ENCODE peak calls at places on chromosome 7, in five cellular contexts. One of them, this sample, is unnamed.

GRCh38 chr7:27661776-27662489 is 750 bp downstream of the HIBADH start:
- DNase-seq in HepG2: peak
- DNase-seq in astrocyte of the spinal cord: peak
- DNase-seq in fibroblast of lung: peak
- DNase-seq in right cardiac atrium: peak
- DNase-seq in this sample: peak

GRCh38 chr7:114988755-114989154 is 66.9 kb downstream of the MDFIC start:
- DNase-seq in HepG2: no peak
- DNase-seq in astrocyte of the spinal cord: peak
- DNase-seq in fibroblast of lung: peak
- DNase-seq in right cardiac atrium: peak
- DNase-seq in this sample: peak

GRCh38 chr7:84941291-84941690 is 245.6 kb downstream of the SEMA3D start:
- DNase-seq in HepG2: no peak
- DNase-seq in astrocyte of the spinal cord: no peak
- DNase-seq in fibroblast of lung: peak
- DNase-seq in right cardiac atrium: no peak
- DNase-seq in this sample: no peak

GRCh38 chr7:4006687-4007086 is 675.4 kb upstream of the FOXK1 start:
- DNase-seq in HepG2: peak
- DNase-seq in astrocyte of the spinal cord: peak
- DNase-seq in fibroblast of lung: no peak
- DNase-seq in right cardiac atrium: no peak
- DNase-seq in this sample: no peak

GRCh38 chr7:7051221-7051877 is 131.0 kb upstream of the C1GALT1 start:
- DNase-seq in HepG2: no peak
- DNase-seq in astrocyte of the spinal cord: no peak
- DNase-seq in fibroblast of lung: no peak
- DNase-seq in right cardiac atrium: no peak
- DNase-seq in this sample: no peak

GRCh38 chr7:111474723-111475418 is 87.4 kb downstream of the IMMP2L start:
- DNase-seq in HepG2: no peak
- DNase-seq in astrocyte of the spinal cord: no peak
- DNase-seq in fibroblast of lung: no peak
- DNase-seq in right cardiac atrium: no peak
- DNase-seq in this sample: no peak

GRCh38 chr7:112188257-112188656 is 17.9 kb downstream of the DOCK4 start:
- DNase-seq in HepG2: no peak
- DNase-seq in astrocyte of the spinal cord: no peak
- DNase-seq in fibroblast of lung: no peak
- DNase-seq in right cardiac atrium: no peak
- DNase-seq in this sample: no peak

GRCh38 chr7:142568430-142569097 is 180.7 kb upstream of the PRSS1 start:
- DNase-seq in HepG2: no peak
- DNase-seq in astrocyte of the spinal cord: peak
- DNase-seq in fibroblast of lung: peak
- DNase-seq in right cardiac atrium: no peak
- DNase-seq in this sample: no peak

GRCh38 chr7:93799750-93800357 is 90.7 kb downstream of the TFPI2 start:
- DNase-seq in HepG2: no peak
- DNase-seq in astrocyte of the spinal cord: peak
- DNase-seq in fibroblast of lung: peak
- DNase-seq in right cardiac atrium: no peak
- DNase-seq in this sample: no peak

GRCh38 chr7:106151459-106152312 is 39.6 kb upstream of the SYPL1 start:
- DNase-seq in HepG2: no peak
- DNase-seq in astrocyte of the spinal cord: no peak
- DNase-seq in fibroblast of lung: no peak
- DNase-seq in right cardiac atrium: no peak
- DNase-seq in this sample: no peak

GRCh38 chr7:130891254-130892094 is 157.5 kb upstream of the KLF14 start:
- DNase-seq in HepG2: no peak
- DNase-seq in astrocyte of the spinal cord: peak
- DNase-seq in fibroblast of lung: peak
- DNase-seq in right cardiac atrium: peak
- DNase-seq in this sample: peak

GRCh38 chr7:119964640-119965542 is 308.1 kb upstream of the KCND2 start:
- DNase-seq in HepG2: no peak
- DNase-seq in astrocyte of the spinal cord: peak
- DNase-seq in fibroblast of lung: peak
- DNase-seq in right cardiac atrium: no peak
- DNase-seq in this sample: no peak

GRCh38 chr7:121430558-121430957 is 34.5 kb upstream of the FAM3C start:
- DNase-seq in HepG2: no peak
- DNase-seq in astrocyte of the spinal cord: no peak
- DNase-seq in fibroblast of lung: no peak
- DNase-seq in right cardiac atrium: no peak
- DNase-seq in this sample: no peak

GRCh38 chr7:101179117-101179779 is 845 bp downstream of the NAT16 start:
- DNase-seq in HepG2: no peak
- DNase-seq in astrocyte of the spinal cord: no peak
- DNase-seq in fibroblast of lung: no peak
- DNase-seq in right cardiac atrium: no peak
- DNase-seq in this sample: no peak

GRCh38 chr7:14095233-14095950 is 105.9 kb upstream of the ETV1 start:
- DNase-seq in HepG2: no peak
- DNase-seq in astrocyte of the spinal cord: no peak
- DNase-seq in fibroblast of lung: no peak
- DNase-seq in right cardiac atrium: no peak
- DNase-seq in this sample: no peak

GRCh38 chr7:134778941-134779740 is at the start of gene CALD1:
- DNase-seq in HepG2: peak
- DNase-seq in astrocyte of the spinal cord: peak
- DNase-seq in fibroblast of lung: peak
- DNase-seq in right cardiac atrium: peak
- DNase-seq in this sample: peak

GRCh38 chr7:68776326-68776725 is 821.9 kb upstream of the AUTS2 start:
- DNase-seq in HepG2: no peak
- DNase-seq in astrocyte of the spinal cord: no peak
- DNase-seq in fibroblast of lung: no peak
- DNase-seq in right cardiac atrium: no peak
- DNase-seq in this sample: no peak

GRCh38 chr7:138097064-138097741 is 20.9 kb downstream of the AKR1D1 start:
- DNase-seq in HepG2: peak
- DNase-seq in astrocyte of the spinal cord: peak
- DNase-seq in fibroblast of lung: no peak
- DNase-seq in right cardiac atrium: no peak
- DNase-seq in this sample: no peak

GRCh38 chr7:66321283-66321682 is 116.1 kb downstream of the TPST1 start:
- DNase-seq in HepG2: no peak
- DNase-seq in astrocyte of the spinal cord: no peak
- DNase-seq in fibroblast of lung: no peak
- DNase-seq in right cardiac atrium: no peak
- DNase-seq in this sample: no peak

GRCh38 chr7:68006619-68007018 is 1010.0 kb downstream of the TYW1 start:
- DNase-seq in HepG2: no peak
- DNase-seq in astrocyte of the spinal cord: no peak
- DNase-seq in fibroblast of lung: no peak
- DNase-seq in right cardiac atrium: no peak
- DNase-seq in this sample: no peak

GRCh38 chr7:127447326-127447945 is 54.9 kb upstream of the ZNF800 start:
- DNase-seq in HepG2: peak
- DNase-seq in astrocyte of the spinal cord: peak
- DNase-seq in fibroblast of lung: peak
- DNase-seq in right cardiac atrium: no peak
- DNase-seq in this sample: no peak

GRCh38 chr7:21054427-21055133 is 267.9 kb upstream of the SP8 start:
- DNase-seq in HepG2: no peak
- DNase-seq in astrocyte of the spinal cord: no peak
- DNase-seq in fibroblast of lung: no peak
- DNase-seq in right cardiac atrium: no peak
- DNase-seq in this sample: no peak

GRCh38 chr7:113159746-113160339 is 41.5 kb upstream of the SMIM30 start:
- DNase-seq in HepG2: peak
- DNase-seq in astrocyte of the spinal cord: peak
- DNase-seq in fibroblast of lung: peak
- DNase-seq in right cardiac atrium: no peak
- DNase-seq in this sample: no peak

GRCh38 chr7:112744818-112745217 is 45.4 kb downstream of the TMEM168 start:
- DNase-seq in HepG2: no peak
- DNase-seq in astrocyte of the spinal cord: no peak
- DNase-seq in fibroblast of lung: peak
- DNase-seq in right cardiac atrium: no peak
- DNase-seq in this sample: no peak

GRCh38 chr7:115230882-115231508 is 309.1 kb downstream of the MDFIC start:
- DNase-seq in HepG2: peak
- DNase-seq in astrocyte of the spinal cord: peak
- DNase-seq in fibroblast of lung: peak
- DNase-seq in right cardiac atrium: no peak
- DNase-seq in this sample: no peak

GRCh38 chr7:29177963-29178612 is 16.5 kb upstream of the CHN2 start:
- DNase-seq in HepG2: no peak
- DNase-seq in astrocyte of the spinal cord: peak
- DNase-seq in fibroblast of lung: no peak
- DNase-seq in right cardiac atrium: peak
- DNase-seq in this sample: peak

GRCh38 chr7:81211617-81212016 is 292.8 kb upstream of the SEMA3C start:
- DNase-seq in HepG2: no peak
- DNase-seq in astrocyte of the spinal cord: peak
- DNase-seq in fibroblast of lung: peak
- DNase-seq in right cardiac atrium: no peak
- DNase-seq in this sample: no peak

GRCh38 chr7:118151671-118152070 is 32.3 kb upstream of the LSM8 start:
- DNase-seq in HepG2: no peak
- DNase-seq in astrocyte of the spinal cord: no peak
- DNase-seq in fibroblast of lung: no peak
- DNase-seq in right cardiac atrium: no peak
- DNase-seq in this sample: no peak

DNA sequence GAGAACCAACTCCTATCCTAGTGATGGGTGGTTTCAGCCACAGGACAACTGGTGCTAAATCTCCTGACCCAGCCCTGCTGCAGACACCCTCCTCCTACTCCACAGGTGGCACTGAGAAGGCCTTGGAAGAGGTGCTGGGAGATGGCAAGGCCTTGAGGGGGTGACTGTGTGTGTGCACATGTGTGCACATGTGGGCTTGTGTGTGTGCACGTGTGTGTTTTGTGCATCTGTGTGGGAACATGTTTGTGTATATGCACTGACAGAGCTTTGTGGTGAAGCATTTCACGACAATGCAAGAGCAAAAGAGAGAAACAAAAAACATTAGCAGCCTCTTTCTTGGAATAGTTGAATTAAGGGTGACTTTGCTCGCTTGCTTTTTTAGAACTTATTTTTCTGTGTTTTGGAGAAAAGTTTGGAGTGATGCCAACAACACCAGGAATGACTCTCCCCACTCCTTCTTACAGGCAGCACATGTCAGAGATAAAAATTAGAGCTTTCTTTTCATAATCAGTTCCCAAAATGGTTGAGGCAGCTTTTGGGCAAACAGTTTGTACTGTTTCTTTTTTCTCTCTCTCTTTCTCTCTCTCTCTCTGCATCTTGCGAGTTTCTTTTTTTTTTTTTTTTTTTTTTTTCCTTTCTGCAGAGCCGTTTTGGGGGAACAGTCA is 69.5 kb downstream of the SEC61G start:
- DNase-seq in HepG2: no peak
- DNase-seq in astrocyte of the spinal cord: no peak
- DNase-seq in fibroblast of lung: no peak
- DNase-seq in right cardiac atrium: no peak
- DNase-seq in this sample: no peak
- H3K4me3 ChIP-seq in HepG2: no peak
- H3K4me3 ChIP-seq in astrocyte of the spinal cord: no peak
- H3K4me3 ChIP-seq in fibroblast of lung: no peak
- H3K4me3 ChIP-seq in right cardiac atrium: no peak
- H3K4me3 ChIP-seq in this sample: no peak

GRCh38 chr7:83648464-83649241 is at the start of gene SEMA3E:
- DNase-seq in HepG2: no peak
- DNase-seq in astrocyte of the spinal cord: peak
- DNase-seq in fibroblast of lung: peak
- DNase-seq in right cardiac atrium: no peak
- DNase-seq in this sample: peak
- H3K4me3 ChIP-seq in HepG2: no peak
- H3K4me3 ChIP-seq in astrocyte of the spinal cord: peak
- H3K4me3 ChIP-seq in fibroblast of lung: peak
- H3K4me3 ChIP-seq in right cardiac atrium: peak
- H3K4me3 ChIP-seq in this sample: peak

GRCh38 chr7:107842213-107842612 is 39.2 kb upstream of the SLC26A3 start:
- DNase-seq in HepG2: no peak
- DNase-seq in astrocyte of the spinal cord: no peak
- DNase-seq in fibroblast of lung: no peak
- DNase-seq in right cardiac atrium: no peak
- DNase-seq in this sample: no peak

GRCh38 chr7:107838816-107839584 is 36.0 kb upstream of the SLC26A3 start:
- DNase-seq in HepG2: no peak
- DNase-seq in astrocyte of the spinal cord: no peak
- DNase-seq in fibroblast of lung: no peak
- DNase-seq in right cardiac atrium: no peak
- DNase-seq in this sample: no peak

GRCh38 chr7:107847168-107847835 is 43.7 kb upstream of the DLD start:
- DNase-seq in HepG2: no peak
- DNase-seq in astrocyte of the spinal cord: no peak
- DNase-seq in fibroblast of lung: no peak
- DNase-seq in right cardiac atrium: no peak
- DNase-seq in this sample: no peak

GRCh38 chr7:107846324-107846723 is 43.3 kb upstream of the SLC26A3 start:
- DNase-seq in HepG2: no peak
- DNase-seq in astrocyte of the spinal cord: no peak
- DNase-seq in fibroblast of lung: no peak
- DNase-seq in right cardiac atrium: no peak
- DNase-seq in this sample: no peak

DNA sequence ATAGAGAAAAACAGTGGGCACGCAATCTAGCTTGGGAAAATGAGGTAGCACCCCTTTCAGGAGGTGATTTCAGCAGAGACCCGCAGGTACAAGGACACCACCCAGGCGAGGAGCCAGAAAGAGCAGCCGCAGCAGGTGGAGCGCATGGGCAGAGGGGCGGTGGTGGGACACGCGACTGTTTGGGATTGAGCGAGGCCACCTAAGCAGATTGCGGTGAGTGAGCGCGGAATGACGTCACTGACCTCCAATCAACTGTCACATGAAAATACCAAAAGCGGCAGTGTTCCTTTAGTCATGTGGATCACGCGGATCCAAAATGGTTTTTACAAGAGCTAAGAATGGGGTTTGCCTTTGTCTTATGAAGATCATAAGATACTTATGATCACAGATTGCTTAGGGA is 40.2 kb upstream of the SLC26A3 start:
- DNase-seq in HepG2: no peak
- DNase-seq in astrocyte of the spinal cord: no peak
- DNase-seq in fibroblast of lung: no peak
- DNase-seq in right cardiac atrium: no peak
- DNase-seq in this sample: no peak
- H3K4me3 ChIP-seq in HepG2: no peak
- H3K4me3 ChIP-seq in astrocyte of the spinal cord: no peak
- H3K4me3 ChIP-seq in fibroblast of lung: no peak
- H3K4me3 ChIP-seq in right cardiac atrium: no peak
- H3K4me3 ChIP-seq in this sample: no peak

DNA sequence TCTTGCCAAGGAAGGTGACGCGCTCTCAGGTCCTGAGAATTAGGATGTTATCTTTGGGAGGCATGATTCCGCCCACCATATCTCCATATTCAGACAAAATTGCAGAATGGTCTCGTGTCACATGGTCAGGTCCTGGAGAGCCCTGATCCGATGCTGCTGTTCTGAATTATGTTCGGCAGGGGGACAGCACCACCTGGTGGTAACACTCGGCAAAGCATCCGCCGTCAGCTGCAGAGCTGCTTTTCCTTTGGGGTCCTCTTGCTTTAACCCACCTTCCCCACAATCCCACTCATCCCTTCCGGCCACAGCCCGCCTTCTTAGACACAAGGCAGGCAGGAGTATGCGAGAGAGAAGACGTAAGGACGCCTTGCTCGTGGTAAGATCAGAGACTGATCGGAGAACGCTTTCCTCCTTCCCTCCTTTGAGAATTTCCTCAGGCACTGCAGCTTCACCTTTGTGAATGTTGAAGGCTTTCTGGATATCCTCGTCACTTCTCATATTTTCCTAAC is 327.8 kb upstream of the C7orf33 start:
- DNase-seq in HepG2: peak
- DNase-seq in astrocyte of the spinal cord: peak
- DNase-seq in fibroblast of lung: peak
- DNase-seq in right cardiac atrium: peak
- DNase-seq in this sample: peak
- H3K4me3 ChIP-seq in HepG2: peak
- H3K4me3 ChIP-seq in astrocyte of the spinal cord: no peak
- H3K4me3 ChIP-seq in fibroblast of lung: no peak
- H3K4me3 ChIP-seq in right cardiac atrium: no peak
- H3K4me3 ChIP-seq in this sample: peak